ENCODE peak calls at places on chromosomes 16 and 17, in four cellular contexts. H is GM10248, Q is fibroblast of mammary gland, Y is foreskin fibroblast. K is an unnamed sample.

GRCh38 chr17:29451338-29451737 is 61.2 kb downstream of the TAOK1 start:
- DNase-seq in H (no peak), Q (no peak), Y (no peak), K (no peak)

GRCh38 chr16:2091722-2092620 is 43.7 kb downstream of the PKD1 start:
- DNase-seq in H (no peak), Q (no peak), Y (no peak), K (no peak)

GRCh38 chr17:55527520-55528118 is 16.4 kb upstream of the SMIM36 start:
- DNase-seq in H (no peak), Q (peak; percentile 76), Y (peak; percentile 41), K (peak; percentile 13)

GRCh38 chr16:26959416-26960009 is 107.2 kb upstream of the C16orf82 start:
- DNase-seq in H (no peak), Q (no peak), Y (no peak), K (no peak)

GRCh38 chr17:83191388-83192160 is 112.2 kb downstream of the METRNL start:
- DNase-seq in H (no peak), Q (no peak), Y (no peak), K (no peak)

GRCh38 chr17:225551-225950 is 44.1 kb upstream of the DOC2B start:
- DNase-seq in H (no peak), Q (no peak), Y (no peak), K (no peak)

GRCh38 chr16:48613061-48613957 is 3.3 kb upstream of the N4BP1 start:
- DNase-seq in H (peak; percentile 55), Q (no peak), Y (no peak), K (peak; percentile 79)

GRCh38 chr17:28946239-28946638 is 5.1 kb downstream of the PHF12 start:
- DNase-seq in H (no peak), Q (peak; percentile 90), Y (no peak), K (no peak)

GRCh38 chr16:81720973-81721907 is 57.9 kb upstream of the PLCG2 start:
- DNase-seq in H (no peak), Q (no peak), Y (no peak), K (no peak)

GRCh38 chr17:7750321-7750821 is 32.8 kb downstream of the DNAH2 start:
- DNase-seq in H (no peak), Q (peak; percentile 84), Y (peak; percentile 62), K (no peak)

GRCh38 chr16:70682239-70683145 is 3.4 kb downstream of the MTSS2 start:
- DNase-seq in H (no peak), Q (no peak), Y (no peak), K (no peak)

GRCh38 chr16:89190150-89190958 is 10.0 kb downstream of the SLC22A31 start:
- DNase-seq in H (no peak), Q (no peak), Y (no peak), K (no peak)

GRCh38 chr16:79185681-79186080 is 414.9 kb downstream of the MAF start:
- DNase-seq in H (no peak), Q (no peak), Y (no peak), K (no peak)

GRCh38 chr16:48105456-48105855 is 50.3 kb downstream of the ABCC12 start:
- DNase-seq in H (no peak), Q (peak; percentile 36), Y (peak; percentile 37), K (no peak)

GRCh38 chr17:50151937-50152547 is 1.6 kb upstream of the PPP1R9B start:
- DNase-seq in H (peak; percentile 70), Q (peak; percentile 86), Y (peak; percentile 86), K (peak; percentile 75)

GRCh38 chr17:73787036-73787720 is 142.9 kb upstream of the SDK2 start:
- DNase-seq in H (no peak), Q (no peak), Y (no peak), K (no peak)

GRCh38 chr17:69523252-69523861 is 108.9 kb downstream of the MAP2K6 start:
- DNase-seq in H (peak; percentile 39), Q (peak; percentile 69), Y (peak; percentile 25), K (peak; percentile 28)

GRCh38 chr17:69518951-69519350 is 104.5 kb downstream of the MAP2K6 start:
- DNase-seq in H (no peak), Q (no peak), Y (no peak), K (no peak)

GRCh38 chr17:69525920-69526841 is 111.7 kb downstream of the MAP2K6 start:
- DNase-seq in H (peak; percentile 33), Q (peak; percentile 73), Y (peak; percentile 39), K (peak; percentile 38)

GRCh38 chr17:69528035-69528434 is 113.5 kb downstream of the MAP2K6 start:
- DNase-seq in H (no peak), Q (no peak), Y (no peak), K (no peak)

GRCh38 chr17:69524854-69525253 is 110.4 kb downstream of the MAP2K6 start:
- DNase-seq in H (no peak), Q (no peak), Y (no peak), K (no peak)
- TF ChIP-seq CTCF in H (no peak), Q (peak; percentile 13), Y (peak; percentile 17), K (no peak)

DNA sequence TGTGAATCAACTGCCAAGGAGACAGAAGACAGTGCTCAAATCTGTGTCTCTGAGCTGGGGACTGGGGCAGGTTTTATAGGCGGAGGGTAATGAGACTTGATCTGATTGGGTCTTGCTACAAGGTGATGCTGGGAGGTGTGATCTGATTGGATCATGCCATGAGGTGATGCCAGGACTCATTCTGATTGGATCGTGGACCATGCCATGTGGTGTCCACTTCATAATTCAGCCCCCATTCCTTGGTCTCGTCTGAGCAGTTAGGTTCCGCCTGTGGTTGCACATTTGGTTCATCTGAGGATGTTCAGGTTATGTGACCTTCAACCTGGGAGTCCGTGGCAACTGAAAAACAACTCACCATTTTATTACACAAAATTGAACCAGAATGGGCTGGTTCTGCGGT is 41.0 kb downstream of the OTOA start:
- DNase-seq in H (no peak), Q (no peak), Y (no peak), K (no peak)
- TF ChIP-seq CTCF in H (no peak), Q (no peak), Y (no peak), K (no peak)

GRCh38 chr17:42928714-42929496 is 28.3 kb downstream of the G6PC1 start:
- DNase-seq in H (peak; percentile 79), Q (peak; percentile 91), Y (peak; percentile 58), K (peak; percentile 78)
- TF ChIP-seq CTCF in H (peak; percentile 45), Q (peak; percentile 62), Y (peak; percentile 52), K (peak; percentile 71)

DNA sequence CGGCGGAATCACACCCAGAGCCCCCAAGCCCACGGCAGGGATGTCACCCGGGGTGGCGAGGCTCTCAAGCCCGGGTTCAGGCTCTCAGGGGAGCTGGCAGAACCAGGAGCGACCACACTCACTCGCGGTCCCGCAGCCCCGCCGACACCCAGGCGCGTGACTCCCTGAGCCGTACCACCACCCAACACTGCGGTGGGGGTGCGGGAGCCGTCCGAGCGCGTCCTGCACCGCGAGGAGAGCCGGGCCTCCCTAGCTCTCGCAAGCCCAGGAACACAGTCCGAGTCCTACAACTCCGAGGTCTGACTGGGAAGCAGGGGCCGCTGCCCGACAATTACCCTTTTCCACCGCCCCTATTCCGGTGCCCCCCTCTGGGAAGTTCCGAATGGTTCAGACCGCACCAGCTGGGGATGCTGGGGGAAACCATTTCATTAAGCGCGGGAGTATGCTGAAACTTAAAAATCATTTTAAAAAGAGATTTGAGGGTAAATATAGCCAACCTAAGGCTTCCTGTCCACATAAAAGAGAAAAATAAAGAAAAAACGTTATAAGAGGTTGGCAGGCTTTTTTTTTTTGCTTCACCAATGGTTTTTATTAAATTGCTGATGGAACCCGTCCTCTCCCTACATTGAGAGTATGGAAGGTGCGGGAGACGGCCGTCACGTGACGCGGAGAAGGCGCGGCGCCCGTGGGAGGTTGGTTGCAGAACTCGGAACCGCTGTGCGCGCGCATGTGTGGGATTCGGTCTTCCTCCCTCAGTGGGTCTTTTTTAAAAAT is at the start of gene FLCN:
- DNase-seq in H (peak; percentile 90), Q (peak; percentile 83), Y (peak; percentile 82), K (peak; percentile 91)
- TF ChIP-seq CTCF in H (no peak), Q (no peak), Y (no peak), K (no peak)

DNA sequence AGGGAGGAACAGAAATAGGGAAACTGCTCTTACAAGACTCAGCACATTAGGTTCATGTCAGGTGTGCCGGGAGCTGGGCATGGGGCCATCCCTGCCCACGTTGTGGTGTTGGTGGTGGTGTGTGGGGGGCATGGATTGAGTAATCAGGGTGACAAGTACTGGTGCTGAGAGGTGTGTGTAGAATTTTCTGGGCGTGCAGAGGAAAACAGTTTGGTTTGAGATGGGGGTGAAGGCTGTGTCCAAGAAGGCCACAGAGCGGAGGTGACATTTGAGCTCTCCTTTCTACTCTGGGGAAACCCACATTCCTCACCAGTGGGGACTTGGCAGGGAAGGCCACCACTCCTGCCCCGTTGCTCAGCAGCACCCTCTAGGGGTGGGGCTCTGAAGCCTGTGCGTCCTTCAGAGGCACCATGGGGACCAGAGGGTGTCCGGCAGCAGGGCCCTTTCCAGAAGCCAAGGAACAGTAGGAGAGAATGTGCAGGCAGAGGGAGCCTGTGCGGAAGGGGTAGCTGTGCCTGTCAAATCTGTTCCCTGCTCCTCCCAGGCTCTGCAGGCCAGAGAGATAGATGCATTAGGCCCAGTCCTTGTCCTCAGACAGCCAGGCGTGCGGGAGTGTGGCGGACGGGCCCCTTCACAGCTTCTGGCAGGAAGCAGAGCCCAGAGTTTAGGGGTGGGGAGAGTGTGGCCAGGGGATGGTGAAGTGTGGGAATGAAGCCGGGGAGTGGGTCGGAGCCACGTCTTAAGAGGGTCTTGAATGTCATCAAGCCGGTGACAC is 48.7 kb upstream of the GSE1 start:
- DNase-seq in H (no peak), Q (no peak), Y (no peak), K (peak; percentile 83)
- TF ChIP-seq CTCF in H (peak; percentile 59), Q (peak; percentile 42), Y (peak; percentile 56), K (peak; percentile 79)

DNA sequence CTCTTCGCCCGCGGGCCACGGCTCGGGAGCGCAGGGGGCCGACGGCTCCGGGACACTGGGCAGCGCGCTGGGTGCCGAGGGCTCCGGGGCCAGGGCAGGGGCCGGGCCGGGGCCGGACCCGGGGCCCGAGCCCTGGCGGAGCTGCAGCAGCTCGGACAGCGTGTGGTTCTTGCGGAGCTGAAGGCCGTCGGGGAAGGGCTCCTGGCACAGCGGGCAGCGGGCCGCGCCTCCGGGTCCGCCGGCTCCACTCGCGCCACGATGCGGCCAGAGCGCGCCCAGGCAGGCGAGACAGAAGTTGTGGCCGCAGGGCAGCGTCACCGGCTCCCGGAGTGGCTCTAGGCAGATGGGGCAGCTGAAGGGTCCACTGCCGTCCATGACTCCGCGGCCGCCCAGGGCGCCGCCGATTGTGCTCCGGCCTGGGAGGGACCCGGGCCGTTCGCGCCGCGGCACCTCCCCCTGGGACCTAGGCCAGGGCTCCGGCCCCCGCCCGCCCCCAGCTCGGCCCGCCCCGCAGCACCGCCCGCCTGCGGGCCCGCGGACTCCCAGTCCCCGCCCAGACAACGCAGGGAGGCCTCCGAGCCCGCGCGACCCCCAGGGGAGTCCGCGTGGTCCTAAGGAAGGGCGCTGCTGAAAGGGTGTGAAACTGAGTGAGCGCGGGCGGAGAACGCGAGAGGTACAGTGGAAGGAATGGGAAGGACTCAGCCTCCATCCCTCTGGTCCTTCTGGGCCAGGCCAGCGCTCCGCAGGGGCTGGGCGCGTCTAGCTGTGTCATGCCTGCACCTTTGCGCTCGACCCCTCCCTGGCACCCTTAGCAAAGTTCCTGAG is at the start of gene TRIM47:
- DNase-seq in H (no peak), Q (peak; percentile 46), Y (peak; percentile 42), K (peak; percentile 60)
- TF ChIP-seq CTCF in H (no peak), Q (peak; percentile 20), Y (no peak), K (no peak)